ENCODE peak calls at places on chromosome 5, in six cellular contexts. E is A673, W is coronary artery, R is right lobe of liver, M is HCT116, K is body of pancreas. J is an unnamed sample.

GRCh38 chr5:151101151-151101550 is 20.3 kb upstream of the TNIP1 start:
- DNase-seq in K (peak; percentile 81), E (no peak), M (no peak), R (no peak), W (no peak), J (no peak)

GRCh38 chr5:61887271-61887670 is 418.7 kb upstream of the KIF2A start:
- DNase-seq in K (no peak), R (no peak), W (no peak), E (no peak), M (no peak), J (no peak)

GRCh38 chr5:75053286-75054109 is 1.1 kb upstream of the GCNT4 start:
- DNase-seq in K (peak; percentile 70), R (peak; percentile 73), M (no peak), W (peak; percentile 80), E (peak; percentile 72), J (peak; percentile 73)

GRCh38 chr5:73150872-73151271 is 22.1 kb upstream of the TMEM174 start:
- DNase-seq in W (no peak), R (no peak), M (no peak), E (no peak), K (no peak), J (no peak)

GRCh38 chr5:135127604-135128240 is 93.7 kb upstream of the PITX1 start:
- DNase-seq in W (no peak), R (no peak), E (no peak), M (no peak), K (no peak), J (peak; percentile 75)

GRCh38 chr5:83927140-83927733 is 206.6 kb upstream of the HAPLN1 start:
- DNase-seq in W (peak; percentile 75), M (peak; percentile 57), K (peak; percentile 58), E (peak; percentile 66), R (no peak), J (peak; percentile 82)

GRCh38 chr5:11197726-11198125 is 436.7 kb upstream of the DAP start:
- DNase-seq in K (no peak), R (no peak), W (no peak), M (no peak), E (no peak), J (no peak)

GRCh38 chr5:55899344-55899743 is 48.2 kb downstream of the IL31RA start:
- DNase-seq in R (no peak), K (no peak), W (no peak), E (no peak), M (no peak), J (peak; percentile 32)

GRCh38 chr5:68821056-68821455 is 272.8 kb upstream of the SLC30A5 start:
- DNase-seq in E (no peak), W (no peak), M (no peak), K (no peak), R (no peak), J (no peak)

GRCh38 chr5:45799388-45799787 is 103.2 kb upstream of the HCN1 start:
- DNase-seq in R (no peak), W (no peak), M (no peak), K (no peak), E (no peak), J (no peak)

GRCh38 chr5:131610198-131611063 is 24.6 kb downstream of the RAPGEF6 start:
- DNase-seq in E (peak; percentile 14), M (peak; percentile 26), W (no peak), R (no peak), K (no peak), J (peak; percentile 82)

GRCh38 chr5:35856186-35857003 is at the start of gene IL7R:
- DNase-seq in W (no peak), K (no peak), M (no peak), R (no peak), E (no peak), J (no peak)

GRCh38 chr5:2205596-2205995 is 322.9 kb upstream of the IRX4 start:
- DNase-seq in R (no peak), E (no peak), W (peak; percentile 54), M (no peak), K (no peak), J (no peak)

GRCh38 chr5:140632366-140633080 is 452 bp downstream of the CD14 start:
- DNase-seq in W (peak; percentile 82), M (no peak), K (peak; percentile 55), E (peak; percentile 33), R (peak; percentile 89), J (peak; percentile 24)

GRCh38 chr5:160159991-160160826 is 41.0 kb upstream of the PWWP2A start:
- DNase-seq in R (no peak), K (no peak), E (no peak), M (no peak), W (no peak), J (peak; percentile 76)

GRCh38 chr5:141084487-141084989 is 9.9 kb upstream of the PCDHB2 start:
- DNase-seq in E (peak; percentile 91), K (peak; percentile 56), M (no peak), R (no peak), W (no peak), J (peak; percentile 2)

GRCh38 chr5:67012241-67012640 is 184.4 kb downstream of the CD180 start:
- DNase-seq in E (no peak), K (no peak), R (no peak), W (no peak), M (no peak), J (no peak)

GRCh38 chr5:67013719-67014118 is 182.9 kb downstream of the CD180 start:
- DNase-seq in E (no peak), M (no peak), R (no peak), W (no peak), K (no peak), J (no peak)

GRCh38 chr5:67014957-67015400 is 181.6 kb downstream of the CD180 start:
- DNase-seq in W (no peak), E (no peak), K (no peak), R (no peak), M (no peak), J (no peak)

GRCh38 chr5:67014191-67014590 is 182.4 kb downstream of the CD180 start:
- DNase-seq in E (no peak), R (no peak), M (no peak), W (no peak), K (no peak), J (no peak)

DNA sequence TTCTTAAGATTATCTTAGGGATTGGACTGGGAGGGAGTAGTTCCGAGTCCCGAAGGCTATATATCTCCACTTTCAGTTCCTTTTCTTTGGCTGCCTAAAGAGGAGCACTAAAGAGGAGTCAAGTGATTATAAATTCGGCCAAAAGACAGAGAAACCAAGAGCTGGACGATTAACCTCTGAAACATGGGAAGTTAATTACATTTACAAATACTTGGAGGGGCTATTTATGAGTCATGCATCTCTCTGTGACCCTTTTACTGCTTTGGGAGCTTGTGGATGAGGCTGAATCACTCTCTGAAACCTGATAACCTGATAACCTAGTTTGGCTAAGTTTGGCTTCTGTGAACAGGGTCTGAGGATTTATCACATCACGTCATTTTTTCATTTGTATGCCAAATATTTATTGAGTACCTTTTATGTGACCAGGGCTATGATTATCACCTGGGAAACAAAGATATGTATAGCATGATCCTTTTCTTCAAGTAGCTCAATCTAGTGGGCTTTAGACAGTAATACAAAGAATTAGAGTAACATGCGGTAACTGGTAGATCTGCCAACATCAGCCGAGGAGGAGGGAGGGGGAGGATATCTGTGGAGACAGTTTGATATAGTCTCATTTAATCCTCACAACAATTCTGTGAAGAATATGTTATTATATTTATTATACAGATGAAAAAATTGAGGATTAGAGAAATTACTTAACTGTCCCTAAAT is 180.9 kb downstream of the CD180 start:
- DNase-seq in E (no peak), K (no peak), M (no peak), R (no peak), W (no peak), J (peak; percentile 57)
- H3K4me3 ChIP-seq in E (no peak overlapping the region), K (no peak overlapping the region), M (no peak overlapping the region), R (no peak overlapping the region), W (peak overlapping the region; percentile 65), J (peak overlapping the region; percentile 1)

GRCh38 chr5:116078199-116078598 is 6.6 kb upstream of the COMMD10 start:
- DNase-seq in M (no peak), R (no peak), E (no peak), W (no peak), K (no peak), J (no peak)

GRCh38 chr5:116071211-116071610 is 13.6 kb upstream of the COMMD10 start:
- DNase-seq in M (no peak), R (no peak), W (no peak), E (no peak), K (no peak), J (no peak)

GRCh38 chr5:116076496-116076895 is 8.3 kb upstream of the COMMD10 start:
- DNase-seq in M (no peak), E (no peak), W (no peak), R (no peak), K (no peak), J (no peak)

GRCh38 chr5:116075117-116075910 is 9.5 kb upstream of the COMMD10 start:
- DNase-seq in K (no peak), R (no peak), M (no peak), E (no peak), W (no peak), J (peak; percentile 9)
- TF ChIP-seq CTCF in K (no peak), R (no peak), M (no peak), E (no peak), W (no peak), J (no peak)

GRCh38 chr5:178177569-178177968 is 9.6 kb downstream of the GMCL2 start:
- DNase-seq in E (no peak), K (no peak), M (no peak), W (no peak), R (no peak), J (no peak)

GRCh38 chr5:178182158-178182876 is 4.9 kb downstream of the GMCL2 start:
- DNase-seq in K (no peak), W (no peak), M (no peak), R (no peak), E (no peak), J (no peak)

GRCh38 chr5:178180141-178180863 is 6.9 kb downstream of the GMCL2 start:
- DNase-seq in K (no peak), M (no peak), R (no peak), W (no peak), E (no peak), J (no peak)
- H3K4me3 ChIP-seq in K (no peak overlapping the region), M (no peak overlapping the region), R (no peak overlapping the region), W (no peak overlapping the region), E (no peak overlapping the region), J (no peak overlapping the region)

DNA sequence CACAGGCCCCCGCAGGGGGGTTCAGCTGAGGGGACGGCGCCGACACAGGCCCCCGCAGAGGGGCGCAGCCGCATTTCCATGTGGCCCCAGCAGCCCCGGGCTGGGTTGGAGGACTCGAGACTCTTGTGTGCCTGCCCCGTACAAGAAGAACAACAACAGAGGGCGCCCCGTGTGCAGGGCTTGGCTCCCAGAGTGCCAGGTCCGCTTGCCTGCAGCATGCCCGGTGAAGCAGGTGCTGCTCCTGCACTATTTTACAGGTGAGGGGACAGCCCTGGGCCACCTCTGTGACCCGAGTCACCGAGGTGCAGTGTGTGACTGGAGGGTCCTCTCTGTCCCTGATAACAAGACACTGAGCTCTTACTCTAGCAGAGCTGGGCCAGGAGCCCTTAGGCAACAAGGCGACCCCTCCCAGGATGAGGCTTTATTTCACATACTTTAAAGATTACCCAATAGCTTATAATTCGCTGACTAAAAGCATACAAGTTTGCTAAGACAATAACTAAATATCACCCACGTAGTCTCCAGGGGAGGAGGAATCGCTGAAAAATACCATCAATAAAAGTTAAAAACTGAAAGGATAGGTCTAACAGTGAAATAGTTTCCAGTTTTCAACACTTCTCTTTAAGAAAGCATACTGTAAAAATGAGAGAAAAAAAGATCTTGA is 41.7 kb upstream of the SLC9A3 start:
- DNase-seq in E (no peak), R (no peak), W (no peak), K (peak; percentile 31), M (no peak), J (peak; percentile 8)
- TF ChIP-seq CTCF in E (no peak), R (no peak), W (no peak), K (no peak), M (no peak), J (no peak)

J was measured in astrocyte of the spinal cord.